ENCODE peak calls at places on chromosomes 16 and 17, in ten cellular contexts. J is H54; T is IMR-90; U is NCI-H1092; C is HFFc6; L is left ventricle myocardium superior; K is stimulated activated CD4-positive, alpha-beta T cell treated with anti-CD3 and anti-CD28 coated beads, Interleukin-1b, Interleukin-23, amount 100 ng/mL, for 4 hours; N is GM23248; E is fibroblast of pulmonary artery; X is activated CD4-positive, alpha-beta T cell treated with anti-CD3 and anti-CD28 coated beads for 4 hours. P is an unnamed sample.

GRCh38 chr17:69342896-69343644 is 16.1 kb upstream of the ABCA5 start:
- DNase-seq in J (no peak), T (no peak), U (no peak), C (no peak), L (no peak), K (no peak), N (no peak), E (no peak), X (no peak), P (no peak)

GRCh38 chr17:7767425-7768021 is 50.0 kb downstream of the DNAH2 start:
- DNase-seq in J (no peak), T (peak), U (peak), C (no peak), L (no peak), K (no peak), N (no peak), E (peak), X (no peak), P (no peak)

GRCh38 chr17:82866521-82867214 is 26.8 kb upstream of the ZNF750 start:
- DNase-seq in J (peak), T (peak), U (peak), C (peak), L (peak), K (no peak), N (peak), E (peak), X (no peak), P (peak)

GRCh38 chr17:61389670-61390478 is 9.8 kb upstream of the TBX2 start:
- DNase-seq in J (no peak), T (peak), U (no peak), C (no peak), L (peak), K (peak), N (peak), E (peak), X (peak), P (peak)

GRCh38 chr17:52419256-52419655 is 260.7 kb upstream of the CA10 start:
- DNase-seq in J (no peak), T (no peak), U (peak), C (no peak), L (no peak), K (no peak), N (no peak), E (no peak), X (no peak), P (no peak)

GRCh38 chr17:37770631-37771518 is 26.0 kb upstream of the HNF1B start:
- DNase-seq in J (peak), T (peak), U (no peak), C (peak), L (peak), K (peak), N (peak), E (peak), X (peak), P (peak)

GRCh38 chr17:81003711-81004335 is 12.2 kb downstream of the CHMP6 start:
- DNase-seq in J (no peak), T (no peak), U (no peak), C (no peak), L (peak), K (no peak), N (peak), E (no peak), X (no peak), P (peak)

GRCh38 chr17:17468217-17469010 is 8.4 kb upstream of the MED9 start:
- DNase-seq in J (no peak), T (no peak), U (no peak), C (no peak), L (no peak), K (no peak), N (no peak), E (no peak), X (no peak), P (no peak)

GRCh38 chr16:82878466-82878865 is 251.7 kb downstream of the CDH13 start:
- DNase-seq in J (no peak), T (no peak), U (no peak), C (no peak), L (no peak), K (no peak), N (no peak), E (no peak), X (no peak), P (no peak)

GRCh38 chr17:11486726-11487310 is 111.5 kb upstream of the DNAH9 start:
- DNase-seq in J (no peak), T (no peak), U (no peak), C (no peak), L (no peak), K (no peak), N (no peak), E (no peak), X (no peak), P (no peak)

GRCh38 chr16:89357460-89357859 is 132.9 kb downstream of the ANKRD11 start:
- DNase-seq in J (no peak), T (no peak), U (no peak), C (no peak), L (peak), K (no peak), N (peak), E (no peak), X (no peak), P (no peak)

GRCh38 chr16:23835390-23836077 is at the start of gene PRKCB:
- DNase-seq in J (no peak), T (peak), U (peak), C (no peak), L (peak), K (peak), N (peak), E (peak), X (peak), P (peak)

GRCh38 chr17:44071772-44072171 is 1.2 kb downstream of the G6PC3 start:
- DNase-seq in J (no peak), T (peak), U (no peak), C (no peak), L (no peak), K (no peak), N (peak), E (peak), X (no peak), P (no peak)

GRCh38 chr16:81094771-81095251 is 1.4 kb downstream of the GCSH start:
- DNase-seq in J (no peak), T (peak), U (no peak), C (no peak), L (no peak), K (no peak), N (peak), E (peak), X (no peak), P (no peak)

GRCh38 chr17:69325518-69326301 is 1.2 kb downstream of the ABCA5 start:
- DNase-seq in J (no peak), T (no peak), U (no peak), C (no peak), L (no peak), K (no peak), N (no peak), E (no peak), X (no peak), P (no peak)

GRCh38 chr16:67632415-67633172 is 12.3 kb upstream of the CARMIL2 start:
- DNase-seq in J (no peak), T (peak), U (no peak), C (no peak), L (peak), K (no peak), N (no peak), E (peak), X (no peak), P (no peak)

GRCh38 chr17:12634789-12635414 is 30.8 kb upstream of the MYOCD start:
- DNase-seq in J (no peak), T (no peak), U (no peak), C (no peak), L (no peak), K (no peak), N (no peak), E (peak), X (no peak), P (no peak)

GRCh38 chr16:65845466-65846209 is 520.9 kb upstream of the CDH5 start:
- DNase-seq in J (no peak), T (peak), U (no peak), C (peak), L (no peak), K (no peak), N (peak), E (peak), X (no peak), P (peak)

GRCh38 chr16:1820973-1821290 is 5.7 kb downstream of the HAGH start:
- DNase-seq in J (no peak), T (no peak), U (no peak), C (no peak), L (no peak), K (no peak), N (no peak), E (no peak), X (no peak), P (no peak)

GRCh38 chr16:19911204-19911603 is 26.6 kb upstream of the GPRC5B start:
- DNase-seq in J (no peak), T (no peak), U (no peak), C (no peak), L (no peak), K (no peak), N (no peak), E (no peak), X (no peak), P (no peak)

GRCh38 chr17:70882504-70882903 is 713.2 kb downstream of the KCNJ2 start:
- DNase-seq in J (no peak), T (no peak), U (no peak), C (no peak), L (no peak), K (no peak), N (no peak), E (no peak), X (no peak), P (no peak)

GRCh38 chr17:58764373-58764772 is 8.7 kb downstream of the PPM1E start:
- DNase-seq in J (no peak), T (no peak), U (no peak), C (no peak), L (no peak), K (no peak), N (no peak), E (no peak), X (no peak), P (no peak)

GRCh38 chr16:76681296-76681695 is 404.1 kb downstream of the CNTNAP4 start:
- DNase-seq in J (no peak), T (no peak), U (no peak), C (no peak), L (no peak), K (no peak), N (no peak), E (no peak), X (no peak), P (no peak)

GRCh38 chr17:73976676-73977521 is 226.6 kb upstream of the RPL38 start:
- DNase-seq in J (no peak), T (no peak), U (peak), C (no peak), L (no peak), K (no peak), N (peak), E (peak), X (no peak), P (peak)

GRCh38 chr17:22694362-22695227 is 1002.3 kb downstream of the KCNJ18 start:
- DNase-seq in J (no peak), T (no peak), U (no peak), C (no peak), L (no peak), K (no peak), N (no peak), E (no peak), X (no peak), P (no peak)

GRCh38 chr17:80603380-80603779 is 58.7 kb downstream of the RPTOR start:
- DNase-seq in J (no peak), T (no peak), U (no peak), C (no peak), L (no peak), K (no peak), N (no peak), E (no peak), X (no peak), P (no peak)

GRCh38 chr17:17109231-17109630 is 67.0 kb downstream of the MPRIP start:
- DNase-seq in J (no peak), T (no peak), U (no peak), C (no peak), L (peak), K (no peak), N (no peak), E (no peak), X (no peak), P (no peak)

GRCh38 chr16:85375282-85375681 is 237.8 kb upstream of the GSE1 start:
- DNase-seq in J (no peak), T (no peak), U (no peak), C (no peak), L (no peak), K (no peak), N (no peak), E (no peak), X (no peak), P (no peak)

GRCh38 chr17:16425698-16426659 is 10.6 kb downstream of the TRPV2 start:
- DNase-seq in J (no peak), T (no peak), U (peak), C (no peak), L (peak), K (no peak), N (no peak), E (no peak), X (no peak), P (no peak)

GRCh38 chr17:39014795-39015545 is 47.8 kb upstream of the FBXO47 start:
- DNase-seq in J (no peak), T (no peak), U (no peak), C (no peak), L (no peak), K (no peak), N (no peak), E (peak), X (no peak), P (no peak)